ENCODE peak calls at places on chromosomes 4 and X, in nine cellular contexts. One of them, this sample, is unnamed.

GRCh38 chr4:173958445-173958844 is 325.0 kb downstream of the FBXO8 start:
- DNase-seq in activated T-cell treated with anti-CD3 and anti-CD28 coated beads, Interleukin-2, amount 50 U/mL, for 1 hour: no peak
- DNase-seq in ureter: no peak
- DNase-seq in GM23338: no peak
- DNase-seq in RWPE1: no peak
- DNase-seq in activated T-helper 9 cell treated with anti-CD3 and anti-CD28 coated beads, Interleukin-2, amount 50 U/mL, for 16 hours: no peak
- DNase-seq in AG04450: peak; percentile 3
- DNase-seq in CD4-positive, alpha-beta T cell: no peak
- DNase-seq in HS-5: no peak
- DNase-seq in this sample: no peak

GRCh38 chrX:68828740-68829593 is at the start of gene EFNB1:
- DNase-seq in activated T-cell treated with anti-CD3 and anti-CD28 coated beads, Interleukin-2, amount 50 U/mL, for 1 hour: peak; percentile 85
- DNase-seq in ureter: peak; percentile 93
- DNase-seq in GM23338: peak; percentile 92
- DNase-seq in RWPE1: peak; percentile 80
- DNase-seq in activated T-helper 9 cell treated with anti-CD3 and anti-CD28 coated beads, Interleukin-2, amount 50 U/mL, for 16 hours: peak; percentile 76
- DNase-seq in AG04450: peak; percentile 92
- DNase-seq in CD4-positive, alpha-beta T cell: peak; percentile 85
- DNase-seq in HS-5: peak; percentile 61
- DNase-seq in this sample: peak; percentile 72

GRCh38 chr4:180618396-180618795 is 1624.8 kb upstream of the TENM3 start:
- DNase-seq in activated T-cell treated with anti-CD3 and anti-CD28 coated beads, Interleukin-2, amount 50 U/mL, for 1 hour: no peak
- DNase-seq in ureter: no peak
- DNase-seq in GM23338: no peak
- DNase-seq in RWPE1: no peak
- DNase-seq in activated T-helper 9 cell treated with anti-CD3 and anti-CD28 coated beads, Interleukin-2, amount 50 U/mL, for 16 hours: no peak
- DNase-seq in AG04450: no peak
- DNase-seq in CD4-positive, alpha-beta T cell: no peak
- DNase-seq in HS-5: no peak
- DNase-seq in this sample: no peak

GRCh38 chrX:56974408-56974807 is 20.9 kb downstream of the SPIN3 start:
- DNase-seq in activated T-cell treated with anti-CD3 and anti-CD28 coated beads, Interleukin-2, amount 50 U/mL, for 1 hour: no peak
- DNase-seq in ureter: peak; percentile 47
- DNase-seq in GM23338: no peak
- DNase-seq in RWPE1: peak; percentile 1
- DNase-seq in activated T-helper 9 cell treated with anti-CD3 and anti-CD28 coated beads, Interleukin-2, amount 50 U/mL, for 16 hours: no peak
- DNase-seq in AG04450: no peak
- DNase-seq in CD4-positive, alpha-beta T cell: no peak
- DNase-seq in HS-5: no peak
- DNase-seq in this sample: no peak

GRCh38 chr4:173448557-173448918 is 49.6 kb upstream of the SCRG1 start:
- DNase-seq in activated T-cell treated with anti-CD3 and anti-CD28 coated beads, Interleukin-2, amount 50 U/mL, for 1 hour: no peak
- DNase-seq in ureter: no peak
- DNase-seq in GM23338: no peak
- DNase-seq in RWPE1: no peak
- DNase-seq in activated T-helper 9 cell treated with anti-CD3 and anti-CD28 coated beads, Interleukin-2, amount 50 U/mL, for 16 hours: no peak
- DNase-seq in AG04450: no peak
- DNase-seq in CD4-positive, alpha-beta T cell: no peak
- DNase-seq in HS-5: no peak
- DNase-seq in this sample: no peak

GRCh38 chr4:40731792-40732245 is 17.9 kb upstream of the NSUN7 start:
- DNase-seq in activated T-cell treated with anti-CD3 and anti-CD28 coated beads, Interleukin-2, amount 50 U/mL, for 1 hour: no peak
- DNase-seq in ureter: no peak
- DNase-seq in GM23338: no peak
- DNase-seq in RWPE1: no peak
- DNase-seq in activated T-helper 9 cell treated with anti-CD3 and anti-CD28 coated beads, Interleukin-2, amount 50 U/mL, for 16 hours: no peak
- DNase-seq in AG04450: no peak
- DNase-seq in CD4-positive, alpha-beta T cell: no peak
- DNase-seq in HS-5: no peak
- DNase-seq in this sample: no peak

GRCh38 chr4:172995161-172995560 is 173.4 kb upstream of the GALNT7 start:
- DNase-seq in activated T-cell treated with anti-CD3 and anti-CD28 coated beads, Interleukin-2, amount 50 U/mL, for 1 hour: no peak
- DNase-seq in ureter: no peak
- DNase-seq in GM23338: no peak
- DNase-seq in RWPE1: no peak
- DNase-seq in activated T-helper 9 cell treated with anti-CD3 and anti-CD28 coated beads, Interleukin-2, amount 50 U/mL, for 16 hours: no peak
- DNase-seq in AG04450: no peak
- DNase-seq in CD4-positive, alpha-beta T cell: no peak
- DNase-seq in HS-5: no peak
- DNase-seq in this sample: no peak

GRCh38 chrX:33188286-33188685 is 23.1 kb downstream of the DMD start:
- DNase-seq in activated T-cell treated with anti-CD3 and anti-CD28 coated beads, Interleukin-2, amount 50 U/mL, for 1 hour: no peak
- DNase-seq in ureter: no peak
- DNase-seq in GM23338: peak; percentile 57
- DNase-seq in RWPE1: no peak
- DNase-seq in activated T-helper 9 cell treated with anti-CD3 and anti-CD28 coated beads, Interleukin-2, amount 50 U/mL, for 16 hours: no peak
- DNase-seq in AG04450: no peak
- DNase-seq in CD4-positive, alpha-beta T cell: no peak
- DNase-seq in HS-5: no peak
- DNase-seq in this sample: no peak

GRCh38 chr4:140152015-140152703 is 1.8 kb downstream of the MAML3 start:
- DNase-seq in activated T-cell treated with anti-CD3 and anti-CD28 coated beads, Interleukin-2, amount 50 U/mL, for 1 hour: peak; percentile 87
- DNase-seq in ureter: peak; percentile 86
- DNase-seq in GM23338: peak; percentile 79
- DNase-seq in RWPE1: peak; percentile 67
- DNase-seq in activated T-helper 9 cell treated with anti-CD3 and anti-CD28 coated beads, Interleukin-2, amount 50 U/mL, for 16 hours: peak; percentile 66
- DNase-seq in AG04450: no peak
- DNase-seq in CD4-positive, alpha-beta T cell: peak; percentile 80
- DNase-seq in HS-5: no peak
- DNase-seq in this sample: no peak

This sample was measured in HS-27A.